ENCODE peak calls at places on chromosomes 7 and 10, in eight cellular contexts. S is Peyer's patch, K is mammary epithelial cell, B is cardiac muscle cell, V is H1, L is OCI-LY7, A is esophagus squamous epithelium, F is heart left ventricle. U is an unnamed sample. For H3K4me1, the result is how much of the 10 kb centered on the place peaks cover.

GRCh38 chr7:131605280-131605878 is 49.0 kb upstream of the PODXL start:
- DNase-seq in V (peak), A (no peak), K (no peak), F (no peak), S (no peak), B (no peak), L (no peak), U (no peak)

GRCh38 chr7:44067064-44067951 is 1.9 kb upstream of the PGAM2 start:
- DNase-seq in F (no peak), A (no peak), K (no peak), S (peak), L (no peak), B (no peak), V (no peak), U (no peak)

GRCh38 chr10:73768881-73769280 is 13.0 kb upstream of the CHCHD1 start:
- DNase-seq in L (peak), F (no peak), S (no peak), A (no peak), V (no peak), B (no peak), K (no peak), U (no peak)

GRCh38 chr7:106767498-106768323 is 97.4 kb upstream of the PIK3CG start:
- DNase-seq in A (no peak), V (no peak), S (no peak), B (no peak), L (peak), K (no peak), F (no peak), U (no peak)

GRCh38 chr10:46312953-46313352 is 26.2 kb downstream of the ANTXRL start:
- DNase-seq in B (no peak), L (no peak), K (no peak), V (no peak), S (peak), F (no peak), A (no peak), U (no peak)

GRCh38 chr7:157493017-157493416 is 156.2 kb downstream of the DNAJB6 start:
- DNase-seq in K (no peak), S (no peak), L (no peak), B (peak), F (no peak), V (no peak), A (no peak), U (no peak)

GRCh38 chr7:26784118-26784517 is 80.3 kb downstream of the SKAP2 start:
- DNase-seq in K (no peak), S (no peak), A (no peak), F (no peak), L (no peak), B (no peak), V (no peak), U (no peak)

GRCh38 chr7:86863452-86863851 is 196.0 kb downstream of the ELAPOR2 start:
- DNase-seq in A (no peak), B (no peak), F (no peak), S (no peak), V (no peak), K (no peak), L (no peak), U (no peak)

GRCh38 chr10:44396671-44397191 is 11.8 kb upstream of the CXCL12 start:
- DNase-seq in A (no peak), F (no peak), S (no peak), K (no peak), B (no peak), L (no peak), V (no peak), U (peak)

GRCh38 chr7:126574838-126575250 is 677.9 kb downstream of the GRM8 start:
- DNase-seq in A (no peak), S (no peak), F (no peak), V (no peak), B (no peak), L (no peak), K (peak), U (no peak)

GRCh38 chr7:152459724-152460251 is 24.0 kb upstream of the KMT2C start:
- DNase-seq in L (peak), B (peak), F (peak), V (no peak), K (peak), S (no peak), A (no peak), U (peak)

GRCh38 chr7:149838992-149839408 is 825 bp downstream of the ZNF862 start:
- DNase-seq in F (no peak), A (no peak), V (no peak), S (no peak), K (no peak), L (no peak), B (no peak), U (peak)

GRCh38 chr10:22597142-22597541 is 117.2 kb downstream of the PIP4K2A start:
- DNase-seq in K (no peak), A (no peak), V (no peak), L (peak), S (no peak), F (no peak), B (no peak), U (no peak)

GRCh38 chr10:14146501-14146900 is 184.2 kb downstream of the FRMD4A start:
- DNase-seq in V (no peak), K (no peak), F (no peak), A (no peak), B (no peak), S (no peak), L (no peak), U (no peak)

GRCh38 chr10:38094923-38095574 is 912 bp downstream of the ZNF37A start:
- DNase-seq in S (no peak), B (no peak), K (no peak), V (peak), A (no peak), L (peak), F (no peak), U (no peak)

GRCh38 chr10:93462371-93462770 is 19.8 kb downstream of the MYOF start:
- DNase-seq in S (no peak), K (no peak), A (no peak), F (no peak), L (no peak), B (no peak), V (no peak), U (no peak)

GRCh38 chr7:66682350-66683093 is 53.8 kb downstream of the KCTD7 start:
- DNase-seq in K (peak), S (no peak), F (no peak), V (no peak), B (peak), A (no peak), L (peak), U (peak)

GRCh38 chr10:122660696-122661095 is 39.0 kb downstream of the C10orf120 start:
- DNase-seq in S (peak), V (no peak), L (no peak), F (no peak), A (no peak), B (no peak), K (no peak), U (no peak)

GRCh38 chr7:151033864-151034249 is 5.6 kb downstream of the ABCB8 start:
- DNase-seq in L (no peak), V (no peak), F (no peak), K (no peak), B (no peak), A (no peak), S (no peak), U (no peak)

GRCh38 chr10:7035111-7035761 is 375.6 kb downstream of the SFMBT2 start:
- DNase-seq in K (no peak), L (no peak), S (no peak), F (no peak), V (no peak), A (no peak), B (no peak), U (no peak)

GRCh38 chr7:135801045-135801693 is 52.6 kb upstream of the FAM180A start:
- DNase-seq in B (peak), V (peak), A (no peak), S (no peak), F (peak), K (peak), L (peak), U (peak)

GRCh38 chr7:1028775-1029636 is 15.3 kb upstream of the GPR146 start:
- DNase-seq in L (peak), S (peak), A (peak), B (peak), F (peak), V (no peak), K (peak), U (peak)

GRCh38 chr7:99260395-99260794 is 12.2 kb upstream of the MYH16 start:
- DNase-seq in V (no peak), F (no peak), A (no peak), B (no peak), K (no peak), S (no peak), L (no peak), U (no peak)

GRCh38 chr7:6422926-6423632 is 24.7 kb downstream of the DAGLB start:
- DNase-seq in L (no peak), K (no peak), S (no peak), A (no peak), B (no peak), V (no peak), F (no peak), U (peak)

GRCh38 chr7:20214787-20215669 is 2.2 kb downstream of the MACC1 start:
- DNase-seq in F (no peak), L (no peak), S (no peak), A (no peak), K (peak), B (no peak), V (no peak), U (no peak)

GRCh38 chr7:152866125-152866524 is 106.6 kb downstream of the ACTR3B start:
- DNase-seq in A (no peak), L (no peak), S (no peak), V (no peak), F (no peak), B (no peak), K (no peak), U (no peak)

GRCh38 chr7:68166525-68166924 is 1169.9 kb downstream of the TYW1 start:
- DNase-seq in S (no peak), L (no peak), A (no peak), B (no peak), F (no peak), K (no peak), V (no peak), U (no peak)

GRCh38 chr10:48655426-48656240 is 29.0 kb upstream of the WDFY4 start:
- DNase-seq in A (no peak), K (peak), B (no peak), F (peak), L (no peak), V (peak), S (peak), U (peak)

GRCh38 chr7:13826752-13827151 is 162.7 kb downstream of the ETV1 start:
- DNase-seq in K (peak), B (no peak), A (no peak), V (no peak), L (no peak), S (no peak), F (no peak), U (no peak)

GRCh38 chr10:72763201-72763600 is 71.3 kb downstream of the MCU start:
- DNase-seq in L (no peak), B (no peak), A (no peak), F (no peak), S (no peak), K (no peak), V (no peak), U (no peak)

GRCh38 chr7:132291446-132291845 is 284.8 kb downstream of the PLXNA4 start:
- DNase-seq in L (no peak), F (no peak), B (no peak), V (no peak), K (no peak), S (no peak), A (no peak), U (no peak)

GRCh38 chr7:2471396-2471795 is 4.8 kb downstream of the GRIFIN start:
- DNase-seq in B (no peak), L (no peak), V (no peak), S (peak), A (no peak), K (peak), F (peak), U (no peak)

GRCh38 chr10:76523798-76524231 is 1092.4 kb downstream of the LRMDA start:
- DNase-seq in B (no peak), A (no peak), V (no peak), S (no peak), K (no peak), F (no peak), L (no peak), U (no peak)

GRCh38 chr10:123620621-123621020 is 45.5 kb upstream of the GPR26 start:
- DNase-seq in F (no peak), S (no peak), K (no peak), L (no peak), V (no peak), B (no peak), A (no peak), U (no peak)

DNA sequence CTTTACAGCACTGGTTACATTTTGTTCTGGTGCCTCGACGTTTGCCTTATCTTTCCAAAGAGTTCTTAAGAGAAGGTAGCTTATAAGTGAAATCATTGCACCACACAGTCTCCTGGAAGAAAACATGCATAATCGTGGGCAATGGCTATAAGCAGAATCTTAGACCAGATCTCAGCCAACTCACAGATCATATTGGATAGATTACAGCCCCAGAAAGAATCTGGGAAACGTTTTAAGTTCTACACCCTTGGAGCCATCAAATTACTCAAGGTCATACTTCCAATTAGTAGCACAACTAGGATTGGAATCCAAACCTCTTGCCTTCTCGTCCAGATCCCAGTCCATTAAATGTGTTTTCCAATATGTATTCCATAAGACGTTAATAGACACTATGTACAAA is 8.8 kb upstream of the PDCD4 start:
- DNase-seq in A (no peak), S (no peak), V (no peak), K (no peak), B (no peak), F (no peak), L (no peak), U (no peak)
- H3K4me1 ChIP-seq in A (half or more), S (half or more), V (under half), K (under half), B (under half), F (under half), L (half or more), U (under half)

DNA sequence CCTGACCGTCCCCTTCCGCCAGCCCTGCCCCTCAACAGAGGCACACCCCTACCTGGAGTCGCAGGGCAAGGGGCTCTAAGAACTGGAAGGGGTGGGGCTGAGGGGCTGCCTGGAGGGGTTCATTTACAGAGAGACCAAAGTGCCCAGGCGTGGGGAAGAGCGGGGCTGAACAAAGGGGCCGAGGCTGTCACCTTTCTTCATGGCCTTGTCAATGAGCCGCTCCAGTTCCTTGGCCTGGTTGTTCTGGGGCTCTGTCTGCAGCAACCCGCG is 2.3 kb upstream of the CLDN15 start:
- DNase-seq in B (no peak), S (no peak), L (no peak), F (no peak), V (no peak), A (no peak), K (no peak), U (no peak)
- H3K4me1 ChIP-seq in B (under half), S (under half), L (under half), F (under half), V (under half), A (half or more), K (under half), U (under half)

GRCh38 chr7:90624128-90624980 is 28.2 kb downstream of the CDK14 start:
- DNase-seq in K (peak), V (no peak), B (no peak), L (no peak), A (no peak), S (no peak), F (no peak), U (no peak)
- H3K4me1 ChIP-seq in K (under half), V (under half), B (under half), L (under half), A (under half), S (under half), F (under half), U (under half)

DNA sequence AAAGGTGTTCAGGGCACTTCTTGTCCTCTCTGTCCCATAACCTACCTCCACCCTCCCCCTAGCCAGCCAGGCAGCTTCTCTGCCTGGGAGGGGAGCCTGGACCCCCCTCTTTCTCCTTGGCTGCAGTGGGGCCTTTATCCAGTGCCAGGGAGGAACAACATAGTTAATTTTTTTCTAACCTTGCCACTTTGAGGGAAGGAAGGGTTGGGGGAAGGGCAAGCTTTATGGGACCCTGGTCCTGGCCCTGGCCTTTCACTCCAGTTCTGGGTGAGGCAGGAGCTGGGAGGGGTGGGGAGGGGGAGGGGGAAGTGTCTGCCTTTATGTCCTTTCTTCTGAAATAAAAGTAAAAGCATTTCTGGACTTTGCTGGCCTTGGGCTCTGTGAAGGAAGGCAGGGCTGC is 4.5 kb downstream of the VGF start:
- DNase-seq in F (no peak), B (no peak), V (no peak), K (no peak), A (no peak), L (no peak), S (no peak), U (no peak)
- H3K4me1 ChIP-seq in F (under half), B (under half), V (under half), K (under half), A (under half), L (under half), S (under half), U (under half)

DNA sequence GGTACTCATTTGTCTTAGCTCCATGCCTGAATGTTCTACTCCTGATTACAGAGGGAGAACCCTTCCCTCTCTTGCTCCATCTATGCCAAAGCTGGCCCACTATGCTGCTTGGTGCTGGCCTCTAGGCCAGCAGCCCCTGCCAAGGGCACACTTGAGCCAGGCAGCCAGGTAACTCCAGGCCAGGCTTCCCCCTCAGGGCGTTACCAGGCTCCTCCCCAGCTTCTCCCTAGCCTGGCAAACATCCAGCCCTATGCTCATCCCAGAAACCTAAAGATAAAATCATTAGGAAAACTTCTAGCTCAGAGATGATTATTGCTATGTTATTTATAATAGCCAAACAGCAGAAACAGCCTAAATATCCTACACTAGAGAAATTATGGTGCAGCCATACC is 103.7 kb downstream of the KCNMA1 start:
- DNase-seq in L (no peak), V (no peak), S (no peak), B (no peak), A (no peak), F (no peak), K (peak), U (no peak)
- H3K4me1 ChIP-seq in L (under half), V (under half), S (under half), B (under half), A (under half), F (under half), K (half or more), U (under half)

DNA sequence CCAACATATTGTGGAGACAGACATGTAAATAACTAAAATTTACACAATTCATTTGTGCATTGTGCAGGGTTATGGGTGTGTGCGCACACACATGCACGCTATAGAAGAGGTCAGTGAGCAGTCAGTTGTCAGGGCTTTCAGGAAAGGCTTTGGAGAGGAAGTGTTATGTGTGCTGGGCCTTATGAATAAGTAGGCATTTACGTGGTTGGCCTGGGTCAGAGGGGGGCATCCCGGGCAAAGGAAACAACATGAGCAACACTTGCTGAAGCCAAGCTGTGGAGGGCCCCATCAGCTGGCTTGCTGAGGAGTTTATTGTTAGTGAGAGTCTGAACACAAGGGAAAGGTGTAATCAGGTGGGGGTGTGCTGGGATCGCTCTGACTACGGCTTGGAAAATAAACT is 4.2 kb downstream of the PRXL2A start:
- DNase-seq in B (no peak), V (no peak), K (no peak), A (no peak), F (no peak), S (no peak), L (no peak), U (peak)
- H3K4me1 ChIP-seq in B (half or more), V (under half), K (half or more), A (half or more), F (under half), S (half or more), L (under half), U (under half)

GRCh38 chr7:16660702-16661464 is 14.9 kb downstream of the BZW2 start:
- DNase-seq in A (no peak), L (no peak), F (no peak), V (no peak), B (peak), S (no peak), K (peak), U (no peak)
- H3K4me1 ChIP-seq in A (under half), L (under half), F (under half), V (under half), B (half or more), S (under half), K (under half), U (under half)

DNA sequence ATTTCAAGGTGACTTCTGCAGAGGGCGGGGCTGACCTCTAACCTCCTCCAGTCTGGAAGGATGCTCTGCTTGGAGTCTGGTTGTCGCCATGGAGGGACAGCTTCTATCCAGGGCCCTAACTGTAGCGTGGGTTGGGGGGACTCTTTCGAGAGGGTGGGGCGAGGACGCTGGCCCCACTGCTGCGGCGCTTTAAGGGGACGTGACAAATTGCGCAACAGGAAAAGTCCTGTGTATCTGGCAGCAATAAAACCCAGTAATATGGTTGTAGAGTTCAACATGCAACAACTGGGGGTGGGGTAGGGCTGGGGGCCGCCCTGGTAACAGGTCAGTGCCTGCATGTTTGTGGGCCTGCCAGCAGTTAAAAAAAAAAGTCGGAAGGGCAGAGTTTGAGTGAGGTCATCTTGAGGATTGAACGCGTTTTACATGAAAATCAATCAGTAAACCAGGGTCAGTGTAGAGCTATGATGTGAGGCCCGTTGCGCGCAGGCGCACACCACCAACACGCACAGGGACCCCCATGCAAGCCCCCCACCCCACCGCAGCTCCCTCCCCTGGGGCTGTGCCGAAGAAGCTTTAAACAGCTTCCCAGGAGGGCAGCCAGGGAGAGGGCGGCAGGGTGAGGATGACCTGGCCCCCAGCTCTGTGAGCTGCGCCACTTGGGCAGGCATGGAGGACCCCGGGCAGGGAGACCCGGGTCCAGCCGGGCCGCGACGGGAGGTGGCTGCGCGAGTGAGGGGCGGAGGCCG is 4.3 kb downstream of the SHH start:
- DNase-seq in K (no peak), F (no peak), A (no peak), V (no peak), S (peak), L (no peak), B (no peak), U (no peak)
- H3K4me1 ChIP-seq in K (under half), F (under half), A (half or more), V (under half), S (half or more), L (under half), B (under half), U (under half)